ENCODE peak calls at places on chromosomes 3 and 15, in ten cellular contexts. Q is kidney epithelial cell, H is BJ, O is breast epithelium, T is fibroblast of lung, Z is right atrium auricular region, I is cardiac fibroblast, X is psoas muscle, M is IMR-90, B is kidney. N is an unnamed sample.

GRCh38 chr3:42936157-42936981 is 30.4 kb downstream of the ZNF662 start:
- DNase-seq in I (peak), Z (no peak), H (no peak), T (peak), Q (no peak), O (no peak), B (peak), X (peak), M (peak), N (no peak)

GRCh38 chr3:150303776-150304175 is 104.3 kb upstream of the TSC22D2 start:
- DNase-seq in Z (no peak), O (no peak), H (no peak), X (no peak), M (no peak), Q (no peak), I (no peak), T (no peak), B (no peak), N (no peak)

GRCh38 chr15:61518191-61518950 is 289.3 kb upstream of the RORA start:
- DNase-seq in I (no peak), T (no peak), H (no peak), O (no peak), Q (no peak), Z (no peak), B (no peak), M (peak), X (no peak), N (peak)

GRCh38 chr3:194990454-194991337 is 280.3 kb downstream of the XXYLT1 start:
- DNase-seq in Z (peak), O (no peak), T (no peak), M (no peak), Q (no peak), I (no peak), H (no peak), B (no peak), X (no peak), N (no peak)

GRCh38 chr3:16838561-16838960 is 46.2 kb upstream of the PLCL2 start:
- DNase-seq in X (peak), M (no peak), Z (no peak), O (no peak), Q (no peak), H (no peak), T (no peak), I (no peak), B (no peak), N (no peak)

GRCh38 chr15:36544518-36545383 is 34.7 kb upstream of the CDIN1 start:
- DNase-seq in M (no peak), X (no peak), T (no peak), B (no peak), I (no peak), O (no peak), Z (no peak), H (no peak), Q (no peak), N (peak)

GRCh38 chr15:69780374-69780773 is 317.3 kb downstream of the TLE3 start:
- DNase-seq in T (peak), Q (no peak), X (no peak), O (no peak), I (peak), Z (no peak), M (peak), B (no peak), H (no peak), N (peak)

GRCh38 chr3:171654809-171655208 is 155.5 kb downstream of the PLD1 start:
- DNase-seq in B (peak), M (peak), I (peak), H (no peak), T (peak), Z (peak), Q (no peak), X (peak), O (peak), N (peak)

GRCh38 chr3:54564374-54564925 is 363.4 kb downstream of the LRTM1 start:
- DNase-seq in Z (no peak), X (no peak), O (no peak), Q (no peak), M (no peak), B (no peak), I (no peak), H (no peak), T (no peak), N (no peak)

GRCh38 chr3:41808152-41808551 is 153.8 kb downstream of the ULK4 start:
- DNase-seq in H (peak), I (peak), M (peak), X (no peak), O (no peak), Q (peak), T (peak), Z (no peak), B (no peak), N (peak)

GRCh38 chr15:74193305-74193718 is 9.3 kb downstream of the STRA6 start:
- DNase-seq in Z (no peak), M (peak), H (peak), Q (peak), B (no peak), X (no peak), I (peak), T (peak), O (no peak), N (peak)

GRCh38 chr15:63236272-63236671 is 41.1 kb upstream of the APH1B start:
- DNase-seq in B (no peak), T (peak), Q (no peak), X (no peak), Z (no peak), M (peak), H (no peak), O (no peak), I (peak), N (peak)

GRCh38 chr3:195221015-195221853 is 49.7 kb downstream of the XXYLT1 start:
- DNase-seq in B (no peak), X (no peak), M (peak), I (peak), Q (no peak), Z (no peak), H (no peak), O (no peak), T (peak), N (peak)

GRCh38 chr3:166837535-166837934 is 542.6 kb downstream of the ZBBX start:
- DNase-seq in X (no peak), Z (no peak), O (no peak), T (no peak), H (no peak), I (no peak), M (no peak), B (no peak), Q (no peak), N (peak)

GRCh38 chr15:52663895-52664294 is 15.3 kb downstream of the ATOSA start:
- DNase-seq in H (no peak), I (no peak), X (no peak), Z (no peak), O (no peak), B (no peak), Q (no peak), T (no peak), M (no peak), N (no peak)

GRCh38 chr3:176867681-176868663 is 329.3 kb downstream of the TBL1XR1 start:
- DNase-seq in X (no peak), Q (no peak), O (peak), M (no peak), Z (no peak), B (no peak), H (no peak), I (no peak), T (no peak), N (no peak)

GRCh38 chr3:14147617-14148016 is 22.8 kb downstream of the TMEM43 start:
- DNase-seq in O (no peak), Q (no peak), M (no peak), H (no peak), X (no peak), Z (peak), B (no peak), I (no peak), T (no peak), N (no peak)

GRCh38 chr3:143581972-143582722 is 266.1 kb downstream of the SLC9A9 start:
- DNase-seq in T (no peak), O (no peak), Q (no peak), I (no peak), M (no peak), Z (no peak), H (no peak), X (no peak), B (no peak), N (no peak)

GRCh38 chr3:14528081-14528480 is 12.1 kb downstream of the GRIP2 start:
- DNase-seq in Z (no peak), B (no peak), T (no peak), I (no peak), Q (no peak), H (no peak), X (no peak), O (no peak), M (no peak), N (no peak)

GRCh38 chr15:77821188-77821958 is 188.7 kb upstream of the LINGO1 start:
- DNase-seq in T (peak), Z (peak), Q (no peak), O (peak), I (peak), B (no peak), H (no peak), M (peak), X (no peak), N (peak)

GRCh38 chr3:183252973-183253363 is at the start of gene B3GNT5:
- DNase-seq in O (peak), T (no peak), H (no peak), X (peak), Q (no peak), B (peak), I (no peak), Z (no peak), M (no peak), N (peak)

GRCh38 chr3:66303556-66303955 is 82.8 kb downstream of the SLC25A26 start:
- DNase-seq in Z (no peak), X (no peak), M (no peak), H (no peak), O (no peak), Q (peak), T (no peak), B (no peak), I (no peak), N (no peak)

GRCh38 chr3:100103558-100104441 is 10.5 kb downstream of the FILIP1L start:
- DNase-seq in X (no peak), Q (peak), M (peak), I (peak), Z (no peak), H (peak), B (no peak), T (peak), O (no peak), N (peak)

GRCh38 chr3:100102757-100103156 is 11.5 kb downstream of the FILIP1L start:
- DNase-seq in H (no peak), M (no peak), Q (no peak), I (no peak), B (no peak), O (no peak), T (no peak), Z (no peak), X (no peak), N (no peak)

GRCh38 chr3:100105536-100105935 is 8.8 kb downstream of the FILIP1L start:
- DNase-seq in Q (no peak), T (no peak), B (no peak), X (no peak), H (no peak), O (no peak), M (peak), I (no peak), Z (no peak), N (peak)

GRCh38 chr3:100104817-100105413 is 9.4 kb downstream of the FILIP1L start:
- DNase-seq in T (no peak), H (no peak), M (no peak), B (no peak), X (no peak), Z (no peak), O (no peak), I (no peak), Q (no peak), N (peak)

DNA sequence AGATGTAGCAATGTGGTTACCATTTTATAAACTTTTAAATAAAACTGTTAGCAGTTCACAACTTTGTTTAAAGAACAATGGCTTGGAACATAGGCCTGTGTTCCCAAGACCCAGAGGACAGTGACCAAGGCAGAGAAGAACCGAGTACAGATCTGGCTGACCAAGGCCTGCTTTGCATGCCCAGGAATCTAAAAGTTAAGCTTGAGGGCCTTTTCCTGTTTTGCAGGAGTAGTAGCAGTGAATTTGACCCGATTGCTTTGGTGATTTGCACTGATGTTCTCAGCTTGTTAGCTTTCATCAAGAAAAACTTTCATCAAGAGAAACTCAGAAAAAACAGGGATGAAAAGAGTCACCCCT is 9.9 kb downstream of the FILIP1L start:
- DNase-seq in O (no peak), H (no peak), M (no peak), Z (no peak), T (no peak), B (no peak), X (no peak), Q (no peak), I (no peak), N (no peak)
- H3K4me3 ChIP-seq in O (no peak), H (no peak), M (no peak), Z (no peak), T (no peak), B (no peak), X (peak), Q (no peak), I (no peak), N (no peak)

GRCh38 chr3:33064929-33065328 is 32.0 kb downstream of the GLB1 start:
- DNase-seq in H (no peak), T (no peak), O (no peak), M (no peak), X (no peak), B (no peak), Z (no peak), Q (no peak), I (no peak), N (no peak)
- TF ChIP-seq CTCF in H (no peak), T (no peak), O (no peak), M (no peak), X (no peak), B (no peak), Z (no peak), Q (no peak), I (no peak), N (no peak)

GRCh38 chr15:66705277-66705927 is 3.4 kb downstream of the SMAD6 start:
- DNase-seq in Q (no peak), M (no peak), X (no peak), H (no peak), Z (no peak), O (no peak), T (no peak), I (no peak), B (no peak), N (no peak)
- H3K4me3 ChIP-seq in Q (peak), M (peak), X (peak), H (peak), Z (peak), O (peak), T (peak), I (peak), B (peak), N (peak)

GRCh38 chr3:189260556-189261493 is 89.1 kb downstream of the TPRG1 start:
- DNase-seq in B (peak), T (no peak), Q (no peak), I (peak), H (no peak), X (peak), Z (peak), O (peak), M (no peak), N (no peak)

GRCh38 chr3:189262746-189263145 is 91.0 kb downstream of the TPRG1 start:
- DNase-seq in X (peak), I (no peak), B (peak), T (no peak), O (no peak), Q (no peak), H (no peak), M (no peak), Z (no peak), N (no peak)

GRCh38 chr3:189258261-189258660 is 86.5 kb downstream of the TPRG1 start:
- DNase-seq in H (no peak), X (no peak), Z (no peak), O (no peak), T (no peak), Q (no peak), I (no peak), M (no peak), B (no peak), N (no peak)
- TF ChIP-seq CTCF in H (no peak), X (no peak), Z (no peak), O (no peak), T (no peak), Q (peak), I (no peak), M (no peak), B (no peak), N (no peak)

DNA sequence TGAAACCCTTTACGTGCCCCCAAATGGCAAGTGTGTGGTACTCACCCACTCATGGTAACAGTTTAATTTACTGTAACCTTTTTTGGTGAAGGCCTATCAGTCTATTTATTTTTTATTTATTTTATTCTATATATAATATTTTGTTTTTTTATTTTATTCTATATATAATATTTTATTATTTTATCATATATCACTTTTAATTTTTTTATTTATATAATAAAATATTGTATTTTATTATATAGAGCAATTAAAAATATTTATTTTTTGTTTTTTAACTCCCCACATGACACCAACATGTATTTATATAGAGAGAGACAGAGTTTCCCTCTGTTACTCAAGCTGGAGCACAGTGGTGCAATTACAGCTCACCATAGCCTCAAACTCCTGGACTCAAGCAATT is 41.4 kb downstream of the SLC28A1 start:
- DNase-seq in T (no peak), H (no peak), O (no peak), X (no peak), M (no peak), I (no peak), Q (no peak), B (no peak), Z (no peak), N (no peak)
- H3K4me3 ChIP-seq in T (no peak), H (no peak), O (no peak), X (no peak), M (no peak), I (no peak), Q (no peak), B (no peak), Z (no peak), N (no peak)

DNA sequence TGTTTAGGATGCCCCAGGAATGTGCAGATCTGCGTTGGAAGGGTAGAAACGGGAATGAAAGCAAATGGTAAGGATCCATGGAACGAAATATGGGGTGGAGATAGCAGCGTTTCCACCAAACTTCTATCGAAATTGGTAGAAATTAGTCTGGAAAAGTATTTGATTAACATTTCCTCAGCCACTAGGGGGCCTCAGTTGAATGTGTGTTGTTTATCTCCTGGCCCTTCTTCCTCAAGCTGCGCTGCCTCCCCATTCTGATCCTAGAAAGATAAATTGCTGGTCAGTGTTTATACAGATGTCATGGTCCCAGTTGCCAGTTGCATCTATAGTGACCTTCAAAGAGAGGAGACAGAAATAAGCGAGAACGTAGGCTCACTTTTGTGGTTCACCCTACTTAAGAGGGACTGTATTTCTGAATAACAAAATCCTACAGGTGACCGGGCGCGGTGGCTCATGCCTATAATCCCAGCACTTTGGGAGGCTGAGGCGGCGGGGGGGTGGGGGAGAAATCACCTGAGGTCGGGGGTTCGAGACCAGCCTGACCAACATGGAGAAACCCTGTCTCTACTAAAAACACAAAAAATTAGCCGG is 457.1 kb downstream of the SQOR start:
- DNase-seq in Z (no peak), M (peak), H (no peak), T (peak), O (no peak), I (peak), Q (no peak), B (no peak), X (no peak), N (peak)
- TF ChIP-seq CTCF in Z (peak), M (peak), H (peak), T (peak), O (peak), I (peak), Q (peak), B (peak), X (peak), N (peak)

GRCh38 chr15:39127925-39128617 is 452.8 kb upstream of the THBS1 start:
- DNase-seq in B (no peak), O (no peak), T (peak), Z (no peak), I (peak), M (peak), H (no peak), X (no peak), Q (peak), N (peak)
- H3K4me3 ChIP-seq in B (no peak), O (no peak), T (no peak), Z (no peak), I (no peak), M (no peak), H (no peak), X (no peak), Q (no peak), N (no peak)

GRCh38 chr3:126474498-126475410 is 937 bp downstream of the ZXDC start:
- DNase-seq in M (peak), T (peak), Q (no peak), B (peak), X (peak), H (no peak), O (peak), Z (peak), I (peak), N (peak)
- TF ChIP-seq CTCF in M (no peak), T (no peak), Q (no peak), B (no peak), X (no peak), H (no peak), O (peak), Z (no peak), I (peak), N (no peak)